ENCODE peak calls at places on chromosomes 16 and 17, in six cellular contexts. Q is mucosa of descending colon, G is MM.1S, A is A549, L is GM23248, Z is aorta. B is an unnamed sample. For H3K4me1, the result is how much of the 10 kb centered on the place peaks cover.

GRCh38 chr17:82030470-82031302 is 792 bp upstream of the RAC3 start:
- DNase-seq in L (peak), A (peak), Z (peak), G (peak), Q (peak), B (peak)

GRCh38 chr17:19579192-19579668 is 45.6 kb downstream of the SLC47A1 start:
- DNase-seq in A (no peak), G (no peak), Z (no peak), L (no peak), Q (no peak), B (no peak)

GRCh38 chr17:18129041-18129502 is 20.5 kb downstream of the MYO15A start:
- DNase-seq in A (peak), L (peak), G (no peak), Q (peak), Z (no peak), B (no peak)

GRCh38 chr17:59521465-59522126 is 43.8 kb upstream of the DHX40 start:
- DNase-seq in L (peak), Z (peak), Q (peak), G (peak), A (peak), B (peak)

GRCh38 chr17:69723741-69724140 is 309.2 kb downstream of the MAP2K6 start:
- DNase-seq in A (peak), L (no peak), Q (peak), Z (no peak), G (no peak), B (no peak)

GRCh38 chr16:65744401-65744800 is 622.1 kb upstream of the CDH5 start:
- DNase-seq in L (no peak), G (no peak), Z (no peak), A (no peak), Q (no peak), B (no peak)

GRCh38 chr17:51372345-51373004 is 112.1 kb downstream of the UTP18 start:
- DNase-seq in L (peak), G (peak), Z (peak), A (peak), Q (peak), B (peak)

GRCh38 chr17:45905812-45906211 is 11.5 kb downstream of the MAPT start:
- DNase-seq in G (no peak), L (no peak), Q (no peak), Z (no peak), A (no peak), B (no peak)

GRCh38 chr17:2780931-2781454 is 15.2 kb upstream of the RAP1GAP2 start:
- DNase-seq in A (no peak), Z (no peak), L (no peak), Q (no peak), G (no peak), B (no peak)

GRCh38 chr16:30567160-30567990 is 4.1 kb downstream of the ZNF688 start:
- DNase-seq in A (peak), Z (no peak), Q (no peak), L (no peak), G (no peak), B (no peak)

GRCh38 chr16:68416057-68417046 is 32.0 kb downstream of the SMPD3 start:
- DNase-seq in L (no peak), A (no peak), Z (no peak), Q (peak), G (no peak), B (no peak)

GRCh38 chr17:28598389-28598788 is 436 bp downstream of the SPAG5 start:
- DNase-seq in A (no peak), Z (no peak), L (no peak), Q (no peak), G (no peak), B (no peak)

GRCh38 chr16:83995756-83996155 is 27.7 kb downstream of the NECAB2 start:
- DNase-seq in L (no peak), A (no peak), G (no peak), Z (peak), Q (peak), B (no peak)

GRCh38 chr16:66263168-66263972 is 103.1 kb upstream of the CDH5 start:
- DNase-seq in G (no peak), L (no peak), Z (no peak), A (no peak), Q (no peak), B (no peak)

GRCh38 chr16:79437764-79438728 is 162.5 kb downstream of the MAF start:
- DNase-seq in L (no peak), Z (peak), G (no peak), A (no peak), Q (no peak), B (no peak)

GRCh38 chr17:559699-560378 is 154.8 kb downstream of the VPS53 start:
- DNase-seq in L (peak), Z (no peak), A (peak), Q (peak), G (no peak), B (no peak)

GRCh38 chr17:62064791-62065563 is at the start of gene MED13:
- DNase-seq in Q (peak), L (peak), G (peak), Z (peak), A (peak), B (peak)

GRCh38 chr16:25064967-25065366 is 46.6 kb upstream of the LCMT1 start:
- DNase-seq in L (peak), Z (no peak), Q (no peak), G (no peak), A (no peak), B (no peak)

GRCh38 chr16:11586375-11586855 is 304 bp downstream of the LITAF start:
- DNase-seq in G (peak), A (no peak), Q (no peak), L (peak), Z (no peak), B (no peak)

GRCh38 chr17:2025220-2025621 is at the start of gene RTN4RL1:
- DNase-seq in A (peak), G (peak), Q (peak), Z (peak), L (peak), B (peak)

GRCh38 chr16:29978564-29979270 is 5.0 kb downstream of the TAOK2 start:
- DNase-seq in Z (no peak), Q (no peak), A (no peak), G (no peak), L (no peak), B (no peak)

GRCh38 chr17:56440391-56440790 is 153.1 kb upstream of the NOG start:
- DNase-seq in Q (no peak), Z (no peak), G (no peak), L (peak), A (peak), B (no peak)

GRCh38 chr17:35160354-35161201 is 13.0 kb downstream of the UNC45B start:
- DNase-seq in Q (no peak), A (no peak), G (no peak), L (no peak), Z (no peak), B (no peak)

GRCh38 chr17:38809828-38810227 is 10.5 kb upstream of the PIP4K2B start:
- DNase-seq in G (no peak), L (no peak), A (no peak), Q (no peak), Z (no peak), B (no peak)

GRCh38 chr16:31819948-31820347 is 53.7 kb upstream of the ZNF267 start:
- DNase-seq in Q (no peak), Z (no peak), L (no peak), A (no peak), G (no peak), B (no peak)

GRCh38 chr17:43740541-43740940 is 18.1 kb downstream of the SOST start:
- DNase-seq in A (no peak), L (peak), Z (no peak), Q (no peak), G (no peak), B (no peak)

GRCh38 chr17:43750154-43750553 is 8.4 kb downstream of the SOST start:
- DNase-seq in G (no peak), Z (no peak), A (no peak), Q (no peak), L (no peak), B (no peak)

DNA sequence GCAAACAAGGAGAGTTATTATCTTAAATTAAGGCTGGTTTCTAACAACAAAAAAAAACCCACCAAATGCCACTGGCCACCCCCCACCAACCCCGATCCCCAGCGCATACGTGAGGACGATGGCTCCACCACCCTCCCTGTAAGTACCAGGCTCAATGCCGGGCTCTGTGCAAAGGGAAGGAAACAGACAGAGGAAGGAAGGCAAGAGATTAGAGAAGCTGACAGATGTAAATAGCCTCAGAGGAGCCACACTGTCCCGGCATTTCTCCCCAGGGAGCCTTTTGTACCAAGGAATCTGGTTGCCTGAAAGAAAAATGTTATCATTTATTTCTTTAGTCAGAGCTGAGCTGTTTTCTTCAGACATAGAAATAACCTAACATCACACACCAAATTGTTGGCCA is 13.1 kb downstream of the SOST start:
- DNase-seq in G (no peak), A (no peak), L (peak), Q (no peak), Z (no peak), B (no peak)
- H3K4me1 ChIP-seq in G (under half), A (under half), L (under half), Q (under half), Z (under half), B (under half)

GRCh38 chr16:683396-684066 is 603 bp downstream of the JMJD8 start:
- DNase-seq in G (no peak), A (peak), Z (no peak), L (peak), Q (peak), B (peak)

GRCh38 chr16:684067-684794 is at the start of gene JMJD8:
- DNase-seq in A (peak), Z (peak), L (peak), Q (peak), G (peak), B (peak)

GRCh38 chr16:685967-686366 is 1.8 kb upstream of the JMJD8 start:
- DNase-seq in Z (peak), A (peak), G (no peak), L (peak), Q (peak), B (no peak)

GRCh38 chr16:686459-687260 is 2.5 kb upstream of the JMJD8 start:
- DNase-seq in L (no peak), Q (no peak), G (no peak), A (no peak), Z (no peak), B (no peak)

GRCh38 chr16:684961-685696 is 995 bp upstream of the JMJD8 start:
- DNase-seq in A (no peak), G (no peak), Q (peak), Z (peak), L (no peak), B (no peak)
- H3K4me1 ChIP-seq in A (under half), G (under half), Q (half or more), Z (under half), L (under half), B (under half)

GRCh38 chr17:77320046-77320445 is 179.3 kb downstream of the SEC14L1 start:
- DNase-seq in Z (no peak), L (peak), Q (peak), A (no peak), G (peak), B (no peak)
- H3K4me1 ChIP-seq in Z (under half), L (under half), Q (under half), A (half or more), G (under half), B (half or more)

DNA sequence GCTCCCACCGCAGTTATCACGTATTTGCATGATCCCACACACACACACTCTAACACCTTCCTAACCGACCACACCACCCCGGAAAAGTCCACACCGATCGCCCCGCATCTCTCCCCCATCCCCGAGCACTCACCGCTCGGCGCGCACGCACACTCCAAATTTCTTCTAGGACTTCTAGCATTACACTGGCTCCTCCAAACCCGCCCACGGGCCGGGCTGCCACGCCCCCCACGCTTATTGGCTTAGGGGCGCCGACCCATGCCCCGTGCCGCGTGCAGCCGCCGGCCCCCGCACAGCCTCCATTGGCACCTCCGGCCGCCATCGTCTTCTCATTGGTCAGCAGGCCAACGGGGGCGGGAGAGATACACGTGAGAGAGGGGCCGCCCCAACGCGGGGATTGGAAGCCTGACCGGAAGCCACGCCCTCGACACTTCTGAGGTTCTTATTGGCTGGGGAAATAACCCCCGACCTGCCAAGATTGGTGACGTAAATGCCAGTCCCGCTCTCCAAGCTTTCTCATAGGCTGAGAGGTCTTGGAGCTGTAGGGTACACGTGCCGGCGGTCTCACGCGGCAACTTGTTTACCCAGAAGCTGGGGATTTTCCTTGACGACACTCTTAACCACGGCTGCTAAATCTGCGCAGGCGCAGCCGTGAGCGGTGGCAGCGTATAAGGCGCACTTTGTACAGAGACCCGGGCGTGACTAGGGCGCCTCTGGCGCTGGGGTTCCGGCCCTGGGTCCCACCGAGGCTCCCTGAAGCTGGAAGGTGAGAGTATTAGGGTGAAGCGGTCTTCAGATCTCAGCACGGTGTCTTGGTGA is 4.2 kb upstream of the PER1 start:
- DNase-seq in G (peak), L (peak), A (peak), Q (peak), Z (peak), B (peak)
- H3K4me1 ChIP-seq in G (under half), L (under half), A (half or more), Q (half or more), Z (under half), B (half or more)

DNA sequence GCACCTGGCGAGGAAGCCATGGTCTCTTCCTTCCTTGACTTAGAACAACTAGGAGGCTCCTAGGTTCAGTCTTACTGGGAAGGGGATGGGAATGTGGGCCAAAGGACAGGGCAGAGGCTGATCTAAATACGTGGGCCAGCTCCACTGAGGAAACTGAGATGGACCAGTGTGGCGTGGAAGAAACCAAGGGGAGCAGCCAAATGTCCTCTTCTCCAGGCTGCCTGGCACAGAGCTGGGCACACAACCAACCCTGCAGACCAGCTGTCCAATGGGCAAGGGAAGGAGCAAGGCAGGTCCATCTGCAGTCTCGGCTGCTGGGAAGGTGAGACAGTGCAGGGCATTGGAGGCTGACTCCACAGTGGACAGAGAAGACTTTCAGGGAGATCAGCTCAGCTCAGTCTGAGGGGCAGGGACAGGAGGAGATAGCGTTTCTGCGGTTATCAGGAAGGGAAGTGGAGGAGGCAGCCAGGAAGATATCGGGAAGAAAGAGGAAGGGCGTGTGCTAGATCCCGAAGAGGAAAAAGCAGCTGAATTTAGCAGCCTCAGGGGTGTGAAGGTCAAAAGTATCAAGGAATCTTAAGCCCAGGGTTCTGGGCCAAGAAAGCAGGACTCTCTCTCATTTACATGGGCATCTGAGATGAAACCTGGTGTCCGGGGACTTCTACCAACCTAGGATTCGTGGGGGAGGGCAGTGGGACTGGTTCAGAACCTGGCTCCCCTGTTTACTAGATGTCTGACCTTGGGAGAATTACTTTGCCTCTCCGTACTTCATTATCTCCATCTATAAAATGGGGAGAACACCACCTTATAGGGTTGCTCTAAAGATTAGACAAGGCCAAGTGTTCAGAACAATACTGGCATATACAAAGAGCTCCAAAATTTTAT is 1.8 kb downstream of the KIFC3 start:
- DNase-seq in G (no peak), L (no peak), Q (no peak), A (no peak), Z (peak), B (no peak)
- H3K4me1 ChIP-seq in G (under half), L (under half), Q (under half), A (half or more), Z (under half), B (under half)

GRCh38 chr16:85568519-85568918 is 44.6 kb upstream of the GSE1 start:
- DNase-seq in Q (peak), Z (no peak), A (no peak), G (no peak), L (no peak), B (no peak)
- H3K4me1 ChIP-seq in Q (half or more), Z (under half), A (under half), G (under half), L (under half), B (under half)

DNA sequence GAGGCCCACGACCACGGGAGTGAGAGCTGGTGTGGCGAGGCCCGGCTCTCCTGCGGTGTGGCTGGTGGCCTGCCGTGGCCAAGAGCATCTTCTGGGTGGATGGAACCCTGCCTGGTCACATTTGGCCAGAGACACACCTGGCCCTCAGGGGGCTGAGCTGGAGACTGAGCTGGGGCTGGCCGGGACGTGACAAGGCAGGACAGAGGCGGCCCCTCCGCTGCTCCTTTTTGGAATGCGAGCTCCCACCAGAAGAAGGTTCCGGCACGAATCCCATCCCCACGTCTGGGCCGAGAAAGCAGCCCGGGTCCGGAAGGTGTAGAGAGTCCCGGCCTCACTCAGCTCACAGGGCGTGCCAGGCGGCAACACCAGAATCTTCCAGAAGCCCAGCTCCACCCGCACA is 26.0 kb upstream of the CHMP6 start:
- DNase-seq in L (no peak), G (no peak), Z (no peak), A (no peak), Q (no peak), B (no peak)
- H3K4me1 ChIP-seq in L (under half), G (under half), Z (under half), A (under half), Q (under half), B (under half)